ENCODE peak calls at places on chromosome 3, in six cellular contexts. One of them, this sample, is unnamed.

GRCh38 chr3:150309557-150309956 is 98.5 kb upstream of the TSC22D2 start:
- DNase-seq in GM12865: no peak
- DNase-seq in neural progenitor cell: no peak
- DNase-seq in osteoblast: no peak
- DNase-seq in thoracic aorta: no peak
- DNase-seq in transverse colon: no peak
- DNase-seq in this sample: no peak

GRCh38 chr3:61589856-61590255 is 28.5 kb downstream of the PTPRG start:
- DNase-seq in GM12865: no peak
- DNase-seq in transverse colon: no peak
- DNase-seq in osteoblast: no peak
- DNase-seq in thoracic aorta: no peak
- DNase-seq in neural progenitor cell: no peak
- DNase-seq in this sample: no peak

GRCh38 chr3:189941125-189941524 is 179.6 kb downstream of the P3H2 start:
- DNase-seq in neural progenitor cell: peak
- DNase-seq in thoracic aorta: no peak
- DNase-seq in transverse colon: no peak
- DNase-seq in osteoblast: no peak
- DNase-seq in GM12865: no peak
- DNase-seq in this sample: no peak

GRCh38 chr3:166199491-166199890 is 362.3 kb upstream of the BCHE start:
- DNase-seq in thoracic aorta: no peak
- DNase-seq in neural progenitor cell: no peak
- DNase-seq in osteoblast: no peak
- DNase-seq in transverse colon: no peak
- DNase-seq in GM12865: no peak
- DNase-seq in this sample: no peak

GRCh38 chr3:13266005-13266404 is 154.1 kb downstream of the NUP210 start:
- DNase-seq in osteoblast: peak
- DNase-seq in thoracic aorta: no peak
- DNase-seq in neural progenitor cell: no peak
- DNase-seq in transverse colon: no peak
- DNase-seq in GM12865: no peak
- DNase-seq in this sample: no peak

GRCh38 chr3:94512876-94513275 is 450.0 kb downstream of the NSUN3 start:
- DNase-seq in neural progenitor cell: no peak
- DNase-seq in osteoblast: peak
- DNase-seq in transverse colon: no peak
- DNase-seq in thoracic aorta: no peak
- DNase-seq in GM12865: no peak
- DNase-seq in this sample: no peak

GRCh38 chr3:31343075-31343474 is 189.7 kb upstream of the STT3B start:
- DNase-seq in GM12865: no peak
- DNase-seq in neural progenitor cell: no peak
- DNase-seq in osteoblast: peak
- DNase-seq in transverse colon: no peak
- DNase-seq in thoracic aorta: no peak
- DNase-seq in this sample: no peak

GRCh38 chr3:106860182-106860581 is 517.1 kb upstream of the CCDC54 start:
- DNase-seq in transverse colon: no peak
- DNase-seq in osteoblast: no peak
- DNase-seq in neural progenitor cell: no peak
- DNase-seq in GM12865: no peak
- DNase-seq in thoracic aorta: no peak
- DNase-seq in this sample: no peak

GRCh38 chr3:162428192-162428591 is 931.6 kb downstream of the OTOL1 start:
- DNase-seq in neural progenitor cell: no peak
- DNase-seq in GM12865: no peak
- DNase-seq in transverse colon: no peak
- DNase-seq in osteoblast: no peak
- DNase-seq in thoracic aorta: no peak
- DNase-seq in this sample: no peak

GRCh38 chr3:147655236-147655635 is 246.1 kb downstream of the ZIC1 start:
- DNase-seq in osteoblast: no peak
- DNase-seq in transverse colon: no peak
- DNase-seq in thoracic aorta: no peak
- DNase-seq in neural progenitor cell: no peak
- DNase-seq in GM12865: no peak
- DNase-seq in this sample: no peak

GRCh38 chr3:128458746-128459450 is 7.8 kb downstream of the DNAJB8 start:
- DNase-seq in transverse colon: no peak
- DNase-seq in thoracic aorta: no peak
- DNase-seq in neural progenitor cell: peak
- DNase-seq in osteoblast: no peak
- DNase-seq in GM12865: no peak
- DNase-seq in this sample: no peak

GRCh38 chr3:128461731-128462130 is 5.0 kb downstream of the DNAJB8 start:
- DNase-seq in transverse colon: no peak
- DNase-seq in GM12865: no peak
- DNase-seq in neural progenitor cell: no peak
- DNase-seq in thoracic aorta: no peak
- DNase-seq in osteoblast: no peak
- DNase-seq in this sample: no peak

GRCh38 chr3:128456776-128457715 is 9.6 kb downstream of the DNAJB8 start:
- DNase-seq in GM12865: no peak
- DNase-seq in neural progenitor cell: peak
- DNase-seq in thoracic aorta: no peak
- DNase-seq in osteoblast: no peak
- DNase-seq in transverse colon: no peak
- DNase-seq in this sample: no peak

GRCh38 chr3:128457918-128458317 is 8.8 kb downstream of the DNAJB8 start:
- DNase-seq in thoracic aorta: no peak
- DNase-seq in neural progenitor cell: no peak
- DNase-seq in GM12865: no peak
- DNase-seq in transverse colon: no peak
- DNase-seq in osteoblast: no peak
- DNase-seq in this sample: no peak

GRCh38 chr3:128459451-128459820 is 7.3 kb downstream of the DNAJB8 start:
- DNase-seq in thoracic aorta: no peak
- DNase-seq in osteoblast: no peak
- DNase-seq in transverse colon: no peak
- DNase-seq in GM12865: no peak
- DNase-seq in neural progenitor cell: no peak
- DNase-seq in this sample: no peak
- TF ChIP-seq CTCF in thoracic aorta: no peak
- TF ChIP-seq CTCF in osteoblast: no peak
- TF ChIP-seq CTCF in transverse colon: no peak
- TF ChIP-seq CTCF in GM12865: no peak
- TF ChIP-seq CTCF in neural progenitor cell: no peak
- TF ChIP-seq CTCF in this sample: no peak

GRCh38 chr3:22117751-22118346 is 366.8 kb upstream of the ZNF385D start:
- DNase-seq in thoracic aorta: no peak
- DNase-seq in transverse colon: no peak
- DNase-seq in osteoblast: no peak
- DNase-seq in neural progenitor cell: peak
- DNase-seq in GM12865: peak
- DNase-seq in this sample: no peak

GRCh38 chr3:22118542-22118941 is 367.5 kb upstream of the ZNF385D start:
- DNase-seq in GM12865: no peak
- DNase-seq in neural progenitor cell: no peak
- DNase-seq in osteoblast: no peak
- DNase-seq in thoracic aorta: no peak
- DNase-seq in transverse colon: no peak
- DNase-seq in this sample: no peak

GRCh38 chr3:22115581-22115980 is 364.6 kb upstream of the ZNF385D start:
- DNase-seq in thoracic aorta: no peak
- DNase-seq in GM12865: no peak
- DNase-seq in osteoblast: no peak
- DNase-seq in neural progenitor cell: no peak
- DNase-seq in transverse colon: no peak
- DNase-seq in this sample: no peak

GRCh38 chr3:22113453-22113852 is 362.4 kb upstream of the ZNF385D start:
- DNase-seq in osteoblast: no peak
- DNase-seq in thoracic aorta: no peak
- DNase-seq in GM12865: no peak
- DNase-seq in transverse colon: no peak
- DNase-seq in neural progenitor cell: no peak
- DNase-seq in this sample: no peak

GRCh38 chr3:22117091-22117490 is 366.1 kb upstream of the ZNF385D start:
- DNase-seq in GM12865: no peak
- DNase-seq in neural progenitor cell: no peak
- DNase-seq in thoracic aorta: no peak
- DNase-seq in transverse colon: no peak
- DNase-seq in osteoblast: no peak
- DNase-seq in this sample: no peak
- TF ChIP-seq CTCF in GM12865: no peak
- TF ChIP-seq CTCF in neural progenitor cell: no peak
- TF ChIP-seq CTCF in thoracic aorta: no peak
- TF ChIP-seq CTCF in transverse colon: no peak
- TF ChIP-seq CTCF in osteoblast: no peak
- TF ChIP-seq CTCF in this sample: no peak

DNA sequence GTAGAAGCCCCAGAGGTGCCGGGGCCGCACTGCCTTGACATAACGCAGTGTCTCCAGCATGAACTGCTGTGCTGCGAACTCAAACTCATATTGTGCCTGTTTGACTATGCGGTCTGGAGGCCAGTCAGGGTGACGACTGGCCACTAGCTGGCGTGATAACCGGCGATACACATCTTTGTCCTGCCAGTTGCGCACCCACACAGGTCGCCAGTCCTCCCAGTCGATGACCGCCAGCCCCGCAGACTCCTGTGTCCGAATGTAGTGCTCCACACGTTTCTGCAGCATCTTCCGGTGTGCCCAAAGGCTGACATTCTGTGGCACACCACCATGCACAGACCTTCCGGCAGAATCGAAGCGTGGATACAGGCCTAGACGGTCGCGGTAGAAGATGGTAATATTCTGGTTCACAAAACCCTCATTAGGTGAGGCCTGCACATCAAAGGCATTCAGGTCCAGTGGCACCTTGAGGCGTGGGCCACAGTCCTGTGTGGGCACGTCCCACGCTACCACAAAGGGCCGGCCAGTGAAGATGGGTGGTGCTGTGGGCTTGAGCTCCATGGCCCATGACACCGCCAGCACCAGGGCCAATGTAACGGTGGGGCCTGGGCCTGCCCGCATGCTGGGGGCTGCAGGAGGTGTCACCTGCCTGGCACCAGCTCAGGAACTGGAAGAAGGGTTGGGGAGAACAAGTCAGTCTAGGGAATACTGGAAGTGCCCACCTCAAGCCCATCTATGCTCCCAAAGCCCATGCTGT is 2.5 kb downstream of the HYAL2 start:
- DNase-seq in transverse colon: no peak
- DNase-seq in neural progenitor cell: no peak
- DNase-seq in thoracic aorta: no peak
- DNase-seq in GM12865: no peak
- DNase-seq in osteoblast: peak
- DNase-seq in this sample: no peak
- TF ChIP-seq CTCF in transverse colon: no peak
- TF ChIP-seq CTCF in neural progenitor cell: no peak
- TF ChIP-seq CTCF in thoracic aorta: no peak
- TF ChIP-seq CTCF in GM12865: no peak
- TF ChIP-seq CTCF in osteoblast: no peak
- TF ChIP-seq CTCF in this sample: no peak

DNA sequence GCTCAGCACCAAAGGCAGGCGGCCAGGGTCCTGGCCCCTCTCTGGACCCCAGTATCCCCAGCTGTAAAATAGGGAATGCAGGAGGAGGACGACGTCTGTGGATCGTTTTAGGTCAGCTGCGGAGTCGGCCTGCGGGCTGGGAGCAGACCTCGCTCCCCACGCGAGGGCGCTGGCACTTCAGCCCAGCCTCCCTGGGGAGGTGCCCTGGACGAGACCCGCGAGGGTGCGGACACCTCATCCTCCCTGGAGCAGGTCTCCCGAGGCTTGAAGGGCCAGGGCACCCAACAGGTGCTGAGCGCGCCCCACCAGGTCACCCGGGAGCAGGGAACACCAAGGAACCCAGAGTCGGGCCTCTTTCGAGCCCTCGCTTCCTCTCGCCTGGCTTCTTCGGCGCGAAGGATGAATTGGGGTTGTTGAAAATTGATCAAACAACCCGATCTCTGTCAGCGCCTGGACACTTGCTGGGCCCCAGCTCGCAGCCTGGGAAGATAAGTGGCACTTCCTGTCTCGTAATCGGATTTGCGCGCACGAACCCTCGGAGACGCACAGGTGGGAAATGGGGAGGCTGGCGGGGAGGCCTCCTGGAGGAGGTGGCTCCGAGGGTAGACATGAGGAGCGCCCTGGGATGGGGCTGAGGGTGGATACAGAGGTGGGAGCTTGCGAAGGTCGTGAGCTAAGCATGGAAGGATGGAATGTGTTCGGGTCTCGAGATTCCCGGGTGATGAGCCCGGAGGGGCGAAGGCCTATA is 588 bp upstream of the VIPR1 start:
- DNase-seq in osteoblast: no peak
- DNase-seq in transverse colon: peak
- DNase-seq in GM12865: peak
- DNase-seq in thoracic aorta: no peak
- DNase-seq in neural progenitor cell: peak
- DNase-seq in this sample: peak
- TF ChIP-seq CTCF in osteoblast: peak
- TF ChIP-seq CTCF in transverse colon: peak
- TF ChIP-seq CTCF in GM12865: peak
- TF ChIP-seq CTCF in thoracic aorta: peak
- TF ChIP-seq CTCF in neural progenitor cell: peak
- TF ChIP-seq CTCF in this sample: peak

GRCh38 chr3:16249336-16249735 is 15.4 kb downstream of the DPH3 start:
- DNase-seq in GM12865: peak
- DNase-seq in transverse colon: no peak
- DNase-seq in neural progenitor cell: peak
- DNase-seq in thoracic aorta: no peak
- DNase-seq in osteoblast: no peak
- DNase-seq in this sample: no peak
- TF ChIP-seq CTCF in GM12865: peak
- TF ChIP-seq CTCF in transverse colon: no peak
- TF ChIP-seq CTCF in neural progenitor cell: peak
- TF ChIP-seq CTCF in thoracic aorta: no peak
- TF ChIP-seq CTCF in osteoblast: peak
- TF ChIP-seq CTCF in this sample: peak

GRCh38 chr3:194104041-194104751 is 31.8 kb upstream of the HES1 start:
- DNase-seq in transverse colon: no peak
- DNase-seq in GM12865: peak
- DNase-seq in osteoblast: no peak
- DNase-seq in neural progenitor cell: peak
- DNase-seq in thoracic aorta: no peak
- DNase-seq in this sample: peak

GRCh38 chr3:194101592-194102432 is 34.1 kb upstream of the HES1 start:
- DNase-seq in neural progenitor cell: no peak
- DNase-seq in thoracic aorta: no peak
- DNase-seq in GM12865: no peak
- DNase-seq in osteoblast: no peak
- DNase-seq in transverse colon: peak
- DNase-seq in this sample: no peak

GRCh38 chr3:194102436-194102835 is 33.5 kb upstream of the HES1 start:
- DNase-seq in osteoblast: no peak
- DNase-seq in transverse colon: no peak
- DNase-seq in GM12865: peak
- DNase-seq in neural progenitor cell: no peak
- DNase-seq in thoracic aorta: no peak
- DNase-seq in this sample: peak

GRCh38 chr3:194105292-194105691 is 30.7 kb upstream of the HES1 start:
- DNase-seq in transverse colon: no peak
- DNase-seq in osteoblast: no peak
- DNase-seq in neural progenitor cell: no peak
- DNase-seq in thoracic aorta: no peak
- DNase-seq in GM12865: no peak
- DNase-seq in this sample: no peak

GRCh38 chr3:194103475-194103874 is 32.5 kb upstream of the HES1 start:
- DNase-seq in GM12865: peak
- DNase-seq in osteoblast: no peak
- DNase-seq in transverse colon: no peak
- DNase-seq in neural progenitor cell: no peak
- DNase-seq in thoracic aorta: no peak
- DNase-seq in this sample: peak
- TF ChIP-seq CTCF in GM12865: no peak
- TF ChIP-seq CTCF in osteoblast: no peak
- TF ChIP-seq CTCF in transverse colon: no peak
- TF ChIP-seq CTCF in neural progenitor cell: no peak
- TF ChIP-seq CTCF in thoracic aorta: no peak
- TF ChIP-seq CTCF in this sample: peak

GRCh38 chr3:51975857-51976549 is 1.1 kb downstream of the ABHD14A start:
- DNase-seq in transverse colon: peak
- DNase-seq in osteoblast: peak
- DNase-seq in GM12865: peak
- DNase-seq in neural progenitor cell: peak
- DNase-seq in thoracic aorta: peak
- DNase-seq in this sample: no peak
- TF ChIP-seq CTCF in transverse colon: no peak
- TF ChIP-seq CTCF in osteoblast: peak
- TF ChIP-seq CTCF in GM12865: peak
- TF ChIP-seq CTCF in neural progenitor cell: peak
- TF ChIP-seq CTCF in thoracic aorta: no peak
- TF ChIP-seq CTCF in this sample: peak